ENCODE peak calls at places on chromosomes 1 and 21, in eight cellular contexts. One of them, this sample, is unnamed.

GRCh38 chr1:151728151-151728711 is 6.9 kb downstream of the RIIAD1 start:
- DNase-seq in HFFc6: peak
- DNase-seq in RWPE1: no peak
- DNase-seq in uterus: peak
- DNase-seq in bronchial epithelial cell: no peak
- DNase-seq in fibroblast of the aortic adventitia: peak
- DNase-seq in sciatic nerve: no peak
- DNase-seq in lung microvascular endothelial cell: no peak
- DNase-seq in this sample: peak

GRCh38 chr1:15400627-15401026 is 9.1 kb upstream of the EFHD2 start:
- DNase-seq in RWPE1: peak
- DNase-seq in HFFc6: no peak
- DNase-seq in bronchial epithelial cell: peak
- DNase-seq in sciatic nerve: no peak
- DNase-seq in uterus: no peak
- DNase-seq in fibroblast of the aortic adventitia: no peak
- DNase-seq in lung microvascular endothelial cell: no peak
- DNase-seq in this sample: no peak

GRCh38 chr1:198443374-198444233 is 96.9 kb downstream of the ATP6V1G3 start:
- DNase-seq in HFFc6: peak
- DNase-seq in bronchial epithelial cell: peak
- DNase-seq in RWPE1: peak
- DNase-seq in fibroblast of the aortic adventitia: peak
- DNase-seq in lung microvascular endothelial cell: peak
- DNase-seq in uterus: no peak
- DNase-seq in sciatic nerve: no peak
- DNase-seq in this sample: no peak

GRCh38 chr1:75616436-75617433 is 5.8 kb upstream of the SLC44A5 start:
- DNase-seq in sciatic nerve: no peak
- DNase-seq in uterus: no peak
- DNase-seq in RWPE1: no peak
- DNase-seq in bronchial epithelial cell: no peak
- DNase-seq in lung microvascular endothelial cell: peak
- DNase-seq in HFFc6: no peak
- DNase-seq in fibroblast of the aortic adventitia: peak
- DNase-seq in this sample: no peak

GRCh38 chr1:176225911-176226310 is 18.8 kb upstream of the COP1 start:
- DNase-seq in uterus: no peak
- DNase-seq in RWPE1: no peak
- DNase-seq in sciatic nerve: no peak
- DNase-seq in HFFc6: no peak
- DNase-seq in lung microvascular endothelial cell: no peak
- DNase-seq in bronchial epithelial cell: no peak
- DNase-seq in fibroblast of the aortic adventitia: no peak
- DNase-seq in this sample: no peak

GRCh38 chr1:40439247-40439646 is 11.0 kb upstream of the ZFP69B start:
- DNase-seq in bronchial epithelial cell: peak
- DNase-seq in sciatic nerve: no peak
- DNase-seq in HFFc6: no peak
- DNase-seq in RWPE1: no peak
- DNase-seq in fibroblast of the aortic adventitia: no peak
- DNase-seq in lung microvascular endothelial cell: no peak
- DNase-seq in uterus: no peak
- DNase-seq in this sample: no peak

GRCh38 chr1:74693473-74693872 is 19.9 kb upstream of the ERICH3 start:
- DNase-seq in bronchial epithelial cell: peak
- DNase-seq in sciatic nerve: no peak
- DNase-seq in uterus: no peak
- DNase-seq in fibroblast of the aortic adventitia: peak
- DNase-seq in lung microvascular endothelial cell: peak
- DNase-seq in HFFc6: no peak
- DNase-seq in RWPE1: peak
- DNase-seq in this sample: no peak

GRCh38 chr1:85975770-85976386 is 180.7 kb downstream of the COL24A1 start:
- DNase-seq in HFFc6: no peak
- DNase-seq in bronchial epithelial cell: no peak
- DNase-seq in sciatic nerve: no peak
- DNase-seq in fibroblast of the aortic adventitia: no peak
- DNase-seq in RWPE1: no peak
- DNase-seq in uterus: no peak
- DNase-seq in lung microvascular endothelial cell: no peak
- DNase-seq in this sample: no peak

GRCh38 chr1:100926240-100926639 is 30.4 kb downstream of the SLC30A7 start:
- DNase-seq in uterus: no peak
- DNase-seq in fibroblast of the aortic adventitia: no peak
- DNase-seq in bronchial epithelial cell: no peak
- DNase-seq in RWPE1: no peak
- DNase-seq in sciatic nerve: no peak
- DNase-seq in HFFc6: no peak
- DNase-seq in lung microvascular endothelial cell: no peak
- DNase-seq in this sample: no peak

GRCh38 chr1:17867470-17867869 is 112.3 kb downstream of the ACTL8 start:
- DNase-seq in bronchial epithelial cell: no peak
- DNase-seq in uterus: no peak
- DNase-seq in lung microvascular endothelial cell: no peak
- DNase-seq in RWPE1: no peak
- DNase-seq in sciatic nerve: no peak
- DNase-seq in HFFc6: no peak
- DNase-seq in fibroblast of the aortic adventitia: no peak
- DNase-seq in this sample: no peak

GRCh38 chr21:42654913-42655796 is 1.7 kb downstream of the PDE9A start:
- DNase-seq in HFFc6: no peak
- DNase-seq in RWPE1: no peak
- DNase-seq in bronchial epithelial cell: no peak
- DNase-seq in sciatic nerve: no peak
- DNase-seq in fibroblast of the aortic adventitia: no peak
- DNase-seq in lung microvascular endothelial cell: no peak
- DNase-seq in uterus: no peak
- DNase-seq in this sample: no peak

GRCh38 chr21:46661627-46662366 is 26.3 kb downstream of the PRMT2 start:
- DNase-seq in lung microvascular endothelial cell: no peak
- DNase-seq in RWPE1: no peak
- DNase-seq in fibroblast of the aortic adventitia: no peak
- DNase-seq in uterus: no peak
- DNase-seq in bronchial epithelial cell: no peak
- DNase-seq in sciatic nerve: no peak
- DNase-seq in HFFc6: no peak
- DNase-seq in this sample: no peak

GRCh38 chr1:117802546-117803257 is 126.7 kb downstream of the GDAP2 start:
- DNase-seq in fibroblast of the aortic adventitia: no peak
- DNase-seq in sciatic nerve: no peak
- DNase-seq in lung microvascular endothelial cell: no peak
- DNase-seq in uterus: no peak
- DNase-seq in RWPE1: no peak
- DNase-seq in bronchial epithelial cell: no peak
- DNase-seq in HFFc6: no peak
- DNase-seq in this sample: no peak

GRCh38 chr1:6464514-6464836 is 1.5 kb downstream of the TNFRSF25 start:
- DNase-seq in sciatic nerve: no peak
- DNase-seq in RWPE1: no peak
- DNase-seq in lung microvascular endothelial cell: no peak
- DNase-seq in bronchial epithelial cell: no peak
- DNase-seq in uterus: no peak
- DNase-seq in HFFc6: no peak
- DNase-seq in fibroblast of the aortic adventitia: no peak
- DNase-seq in this sample: no peak

GRCh38 chr21:30097791-30098190 is 68.8 kb downstream of the CLDN17 start:
- DNase-seq in lung microvascular endothelial cell: no peak
- DNase-seq in RWPE1: no peak
- DNase-seq in bronchial epithelial cell: no peak
- DNase-seq in HFFc6: no peak
- DNase-seq in sciatic nerve: no peak
- DNase-seq in fibroblast of the aortic adventitia: no peak
- DNase-seq in uterus: no peak
- DNase-seq in this sample: no peak

GRCh38 chr1:199811163-199811562 is 216.3 kb upstream of the NR5A2 start:
- DNase-seq in HFFc6: no peak
- DNase-seq in sciatic nerve: no peak
- DNase-seq in fibroblast of the aortic adventitia: no peak
- DNase-seq in lung microvascular endothelial cell: no peak
- DNase-seq in uterus: no peak
- DNase-seq in bronchial epithelial cell: no peak
- DNase-seq in RWPE1: no peak
- DNase-seq in this sample: no peak

GRCh38 chr1:201184734-201185453 is 5.7 kb upstream of the IGFN1 start:
- DNase-seq in uterus: peak
- DNase-seq in bronchial epithelial cell: peak
- DNase-seq in fibroblast of the aortic adventitia: peak
- DNase-seq in HFFc6: peak
- DNase-seq in lung microvascular endothelial cell: peak
- DNase-seq in sciatic nerve: no peak
- DNase-seq in RWPE1: peak
- DNase-seq in this sample: no peak

GRCh38 chr1:31549807-31550620 is 26.3 kb upstream of the TINAGL1 start:
- DNase-seq in sciatic nerve: no peak
- DNase-seq in fibroblast of the aortic adventitia: peak
- DNase-seq in lung microvascular endothelial cell: peak
- DNase-seq in uterus: no peak
- DNase-seq in bronchial epithelial cell: peak
- DNase-seq in RWPE1: no peak
- DNase-seq in HFFc6: peak
- DNase-seq in this sample: no peak